ENCODE peak calls at places on chromosomes 5 and 9, in six cellular contexts. N, X, S, O, E and K are unnamed samples.
A peak's percentile ranks its signal among the peaks of the same experiment; 100 is the strongest.

GRCh38 chr9:114116061-114116747 is 17.1 kb upstream of the KIF12 start:
- DNase-seq in O (no peak), X (no peak), N (no peak), S (no peak), E (no peak), K (no peak)

GRCh38 chr5:17794201-17794600 is 159.9 kb downstream of the TAF11L14 start:
- DNase-seq in X (no peak), O (no peak), S (no peak), E (no peak), N (no peak), K (no peak)

GRCh38 chr5:156753846-156754245 is 96.2 kb upstream of the PPP1R2B start:
- DNase-seq in S (no peak), X (no peak), E (no peak), O (no peak), N (no peak), K (no peak)

GRCh38 chr9:105415344-105415980 is 32.4 kb upstream of the FSD1L start:
- DNase-seq in E (peak; percentile 25), O (peak; percentile 83), N (peak; percentile 50), X (peak; percentile 72), S (peak; percentile 20), K (no peak)

GRCh38 chr5:6221141-6221626 is 157.2 kb downstream of the MED10 start:
- DNase-seq in X (no peak), O (no peak), N (no peak), E (no peak), S (no peak), K (peak; percentile 32)

GRCh38 chr5:157342822-157343402 is 77.0 kb downstream of the CYFIP2 start:
- DNase-seq in X (peak; percentile 62), S (no peak), E (no peak), O (peak; percentile 82), N (peak; percentile 23), K (peak; percentile 9)

GRCh38 chr9:69946800-69947437 is 96.7 kb upstream of the MAMDC2 start:
- DNase-seq in S (no peak), N (peak; percentile 80), X (no peak), O (no peak), E (no peak), K (no peak)

GRCh38 chr5:50967388-50968039 is 301.1 kb downstream of the PARP8 start:
- DNase-seq in N (no peak), E (no peak), O (peak; percentile 60), S (no peak), X (peak; percentile 62), K (no peak)

GRCh38 chr9:73348485-73348884 is 196.8 kb downstream of the ANXA1 start:
- DNase-seq in S (no peak), O (no peak), E (no peak), N (no peak), X (no peak), K (no peak)

GRCh38 chr5:20335978-20336377 is 348.0 kb upstream of the CDH18 start:
- DNase-seq in O (no peak), S (no peak), E (no peak), X (no peak), N (no peak), K (no peak)

GRCh38 chr5:180825768-180826525 is 23.3 kb upstream of the MGAT1 start:
- DNase-seq in X (no peak), E (peak; percentile 85), O (no peak), S (no peak), N (no peak), K (no peak)

GRCh38 chr5:65020492-65020891 is 251.8 kb downstream of the CWC27 start:
- DNase-seq in N (no peak), X (peak; percentile 44), S (no peak), E (no peak), O (no peak), K (no peak)

GRCh38 chr5:27810458-27810857 is 772.1 kb upstream of the CDH9 start:
- DNase-seq in X (no peak), O (no peak), E (no peak), S (no peak), N (no peak), K (no peak)

GRCh38 chr5:37846786-37847310 is 7.0 kb upstream of the GDNF start:
- DNase-seq in E (no peak), X (no peak), N (no peak), S (no peak), O (no peak), K (no peak)

GRCh38 chr5:180821538-180821937 is 18.9 kb upstream of the MGAT1 start:
- DNase-seq in N (no peak), X (no peak), S (no peak), O (no peak), E (no peak), K (no peak)

GRCh38 chr5:54150841-54151240 is 159.5 kb downstream of the ARL15 start:
- DNase-seq in N (no peak), E (no peak), O (no peak), S (no peak), X (no peak), K (no peak)

GRCh38 chr9:14309403-14309802 is 4.5 kb downstream of the NFIB start:
- DNase-seq in S (peak; percentile 74), X (peak; percentile 59), O (no peak), E (no peak), N (no peak), K (no peak)

GRCh38 chr5:33867236-33867635 is 24.6 kb downstream of the ADAMTS12 start:
- DNase-seq in O (no peak), S (no peak), N (no peak), E (no peak), X (no peak), K (no peak)

DNA sequence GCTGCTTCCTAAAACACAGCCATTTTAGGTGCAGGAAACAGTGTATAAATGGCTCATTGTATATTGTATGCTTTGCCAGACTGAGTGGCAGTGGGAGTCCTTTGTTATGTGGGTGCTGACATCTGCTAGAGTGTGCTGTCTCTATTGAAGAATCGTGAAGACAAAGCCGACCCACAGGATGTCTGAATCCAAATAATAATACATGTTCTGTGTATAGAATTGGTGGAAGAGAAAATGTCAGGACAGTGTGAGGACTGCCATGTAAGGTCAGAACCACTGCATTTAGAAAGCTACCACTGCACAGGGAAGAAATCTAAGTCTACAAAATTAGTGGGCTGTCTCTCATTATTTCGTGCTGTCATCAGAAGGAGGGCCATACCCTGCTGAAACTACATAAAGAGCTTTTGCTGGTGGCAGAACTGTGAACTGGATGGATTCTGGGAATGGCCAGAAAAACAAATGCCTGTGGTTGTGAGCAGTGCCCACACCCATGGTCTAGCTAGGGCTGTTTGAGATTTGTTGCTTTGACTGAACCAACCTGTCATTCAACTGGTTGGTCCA is 2.5 kb downstream of the IL7R start:
- DNase-seq in E (no peak), X (no peak), O (no peak), S (no peak), N (no peak), K (no peak)
- H3K4me3 ChIP-seq in E (no peak overlapping the region), X (no peak overlapping the region), O (no peak overlapping the region), S (no peak overlapping the region), N (no peak overlapping the region), K (peak overlapping the region; percentile 39)

DNA sequence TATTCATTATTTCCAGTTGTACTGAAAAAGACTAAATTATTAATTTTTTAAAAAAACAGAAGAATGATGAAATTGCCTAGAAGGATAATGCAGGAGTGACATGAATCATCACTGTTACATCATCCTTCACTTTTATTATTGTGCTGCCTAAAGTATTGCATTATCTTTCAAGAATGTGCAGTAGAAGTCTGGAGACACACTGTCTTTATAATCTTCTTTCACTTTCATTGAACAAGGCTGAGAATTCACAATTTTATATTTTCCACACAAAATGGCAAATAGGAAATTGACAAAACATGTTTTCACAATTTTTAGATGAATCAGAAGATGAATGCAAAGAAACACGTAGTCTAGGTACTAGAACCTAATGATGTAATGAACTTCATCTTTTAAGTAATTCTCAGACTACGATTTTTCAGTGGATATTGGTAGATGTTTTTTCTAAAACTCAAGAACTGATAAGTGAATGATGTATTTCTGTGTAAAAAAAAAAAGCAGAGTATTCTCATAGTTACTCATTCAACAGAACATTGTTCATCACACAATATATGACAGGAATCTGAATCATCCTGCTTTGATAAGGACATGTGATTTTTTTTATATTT is 131.5 kb upstream of the GRHPR start:
- DNase-seq in S (peak; percentile 68), N (peak; percentile 21), O (no peak), X (no peak), E (no peak), K (no peak)
- TF ChIP-seq POLR2AphosphoS5 in S (no peak), N (no peak), O (no peak), X (no peak), E (no peak), K (no peak)

DNA sequence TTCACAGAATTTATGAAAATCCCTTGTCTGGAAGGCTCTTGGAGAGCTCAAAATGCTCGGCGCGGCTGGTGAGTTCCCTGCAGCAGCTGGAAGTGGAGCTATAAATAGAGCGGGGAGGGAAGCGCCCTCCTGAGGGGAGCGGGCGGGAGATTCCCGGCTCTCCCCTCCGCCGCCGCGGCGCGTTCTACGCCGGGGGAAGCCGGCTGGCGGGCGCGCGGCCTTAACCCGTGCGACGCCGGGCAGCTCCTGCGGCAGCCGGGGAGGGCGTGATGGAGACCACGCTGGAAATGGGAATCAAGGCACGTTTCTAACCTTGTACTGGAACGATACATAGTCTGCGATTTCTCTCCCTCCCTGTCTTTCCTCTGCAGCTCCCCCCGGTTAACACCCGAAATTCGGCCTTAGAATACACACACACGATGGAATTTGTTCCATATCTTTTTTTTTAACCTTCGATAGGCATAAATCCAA is 306.5 kb upstream of the KCNN2 start:
- DNase-seq in X (peak; percentile 73), S (no peak), N (no peak), O (peak; percentile 73), E (no peak), K (peak; percentile 86)
- H3K4me3 ChIP-seq in X (peak overlapping the region; percentile 14), S (peak overlapping the region; percentile 70), N (no peak overlapping the region), O (peak overlapping the region; percentile 44), E (peak overlapping the region; percentile 59), K (peak overlapping the region; percentile 52)

GRCh38 chr9:91424403-91425176 is 958 bp upstream of the NFIL3 start:
- DNase-seq in O (peak; percentile 67), S (no peak), N (no peak), E (peak; percentile 88), X (peak; percentile 78), K (peak; percentile 94)
- TF ChIP-seq POLR2AphosphoS5 in O (no peak), S (no peak), N (no peak), E (peak; percentile 91), X (no peak), K (peak; percentile 93)